ENCODE peak calls at places on chromosomes 4 and X, in four cellular contexts. One of them, this sample, is unnamed.

GRCh38 chrX:119693032-119693995 is at the start of gene SEPTIN6:
- DNase-seq in K562: peak
- DNase-seq in GM12878: no peak
- DNase-seq in endothelial cell of umbilical vein: peak
- DNase-seq in this sample: peak

GRCh38 chrX:110402091-110402854 is 43.6 kb downstream of the RTL9 start:
- DNase-seq in K562: peak
- DNase-seq in GM12878: no peak
- DNase-seq in endothelial cell of umbilical vein: no peak
- DNase-seq in this sample: peak

GRCh38 chr4:125891597-125892258 is 577.0 kb downstream of the FAT4 start:
- DNase-seq in K562: no peak
- DNase-seq in GM12878: no peak
- DNase-seq in endothelial cell of umbilical vein: no peak
- DNase-seq in this sample: peak

GRCh38 chr4:15964159-15964558 is 1.2 kb upstream of the FGFBP2 start:
- DNase-seq in K562: no peak
- DNase-seq in GM12878: no peak
- DNase-seq in endothelial cell of umbilical vein: no peak
- DNase-seq in this sample: no peak

GRCh38 chr4:69831646-69832325 is 28.2 kb downstream of the SULT1E1 start:
- DNase-seq in K562: no peak
- DNase-seq in GM12878: peak
- DNase-seq in endothelial cell of umbilical vein: no peak
- DNase-seq in this sample: no peak

GRCh38 chr4:88017516-88018302 is 10.3 kb downstream of the PKD2 start:
- DNase-seq in K562: no peak
- DNase-seq in GM12878: no peak
- DNase-seq in endothelial cell of umbilical vein: peak
- DNase-seq in this sample: peak

GRCh38 chr4:144582105-144582850 is 63.7 kb upstream of the HHIP start:
- DNase-seq in K562: no peak
- DNase-seq in GM12878: no peak
- DNase-seq in endothelial cell of umbilical vein: peak
- DNase-seq in this sample: peak

GRCh38 chrX:101357166-101357795 is 8.7 kb upstream of the TIMM8A start:
- DNase-seq in K562: peak
- DNase-seq in GM12878: no peak
- DNase-seq in endothelial cell of umbilical vein: no peak
- DNase-seq in this sample: peak

GRCh38 chrX:101057095-101057714 is 5.3 kb upstream of the TRMT2B start:
- DNase-seq in K562: no peak
- DNase-seq in GM12878: peak
- DNase-seq in endothelial cell of umbilical vein: peak
- DNase-seq in this sample: peak

GRCh38 chr4:122796801-122797404 is 29.7 kb upstream of the FGF2 start:
- DNase-seq in K562: no peak
- DNase-seq in GM12878: no peak
- DNase-seq in endothelial cell of umbilical vein: no peak
- DNase-seq in this sample: peak

GRCh38 chr4:122803788-122804208 is 22.8 kb upstream of the FGF2 start:
- DNase-seq in K562: peak
- DNase-seq in GM12878: no peak
- DNase-seq in endothelial cell of umbilical vein: peak
- DNase-seq in this sample: no peak

GRCh38 chr4:122797405-122798094 is 29.1 kb upstream of the FGF2 start:
- DNase-seq in K562: no peak
- DNase-seq in GM12878: no peak
- DNase-seq in endothelial cell of umbilical vein: no peak
- DNase-seq in this sample: no peak

GRCh38 chr4:122798101-122798500 is 28.5 kb upstream of the FGF2 start:
- DNase-seq in K562: peak
- DNase-seq in GM12878: no peak
- DNase-seq in endothelial cell of umbilical vein: peak
- DNase-seq in this sample: peak

DNA sequence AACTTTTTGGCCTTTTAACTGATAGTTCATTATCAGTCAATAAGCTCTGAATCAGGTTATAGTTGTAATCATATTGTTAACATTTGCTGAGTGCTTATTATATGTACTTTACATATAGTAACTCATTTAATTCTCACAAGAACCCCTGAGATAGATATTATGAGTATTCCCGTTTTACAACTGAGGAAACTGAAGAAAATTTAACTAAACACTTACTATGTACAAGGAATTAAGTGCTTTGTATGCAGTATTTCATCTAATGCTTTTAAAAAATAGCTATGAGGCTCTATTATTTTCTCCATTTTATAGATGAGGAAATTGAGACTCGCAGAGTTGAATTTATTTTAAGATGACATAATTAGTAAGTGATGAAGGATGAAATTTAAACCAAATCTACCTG is 27.7 kb upstream of the FGF2 start:
- DNase-seq in K562: no peak
- DNase-seq in GM12878: no peak
- DNase-seq in endothelial cell of umbilical vein: no peak
- DNase-seq in this sample: no peak
- H3K9ac ChIP-seq in K562: no peak
- H3K9ac ChIP-seq in GM12878: no peak
- H3K9ac ChIP-seq in endothelial cell of umbilical vein: no peak
- H3K9ac ChIP-seq in this sample: no peak

GRCh38 chrX:95893632-95894031 is 791.0 kb upstream of the DIAPH2 start:
- DNase-seq in K562: no peak
- DNase-seq in GM12878: no peak
- DNase-seq in endothelial cell of umbilical vein: no peak
- DNase-seq in this sample: no peak
- TF ChIP-seq FOS in K562: no peak
- TF ChIP-seq FOS in GM12878: no peak
- TF ChIP-seq FOS in endothelial cell of umbilical vein: no peak
- TF ChIP-seq FOS in this sample: no peak

GRCh38 chrX:107573016-107573415 is 55.3 kb upstream of the PRPS1 start:
- DNase-seq in K562: peak
- DNase-seq in GM12878: no peak
- DNase-seq in endothelial cell of umbilical vein: no peak
- DNase-seq in this sample: no peak
- H3K9ac ChIP-seq in K562: no peak
- H3K9ac ChIP-seq in GM12878: no peak
- H3K9ac ChIP-seq in endothelial cell of umbilical vein: no peak
- H3K9ac ChIP-seq in this sample: no peak

GRCh38 chr4:83255584-83255983 is 29.0 kb downstream of the COQ2 start:
- DNase-seq in K562: no peak
- DNase-seq in GM12878: no peak
- DNase-seq in endothelial cell of umbilical vein: peak
- DNase-seq in this sample: peak
- TF ChIP-seq FOS in K562: no peak
- TF ChIP-seq FOS in GM12878: no peak
- TF ChIP-seq FOS in endothelial cell of umbilical vein: peak
- TF ChIP-seq FOS in this sample: no peak